ENCODE peak calls at places on chromosomes 13 and 19, in nine cellular contexts. One of them, this sample, is unnamed.

GRCh38 chr19:49338023-49338677 is 2.9 kb downstream of the CD37 start:
- DNase-seq in psoas muscle: no peak
- DNase-seq in type B pancreatic cell: no peak
- DNase-seq in AG04450: no peak
- DNase-seq in osteocyte: no peak
- DNase-seq in fibroblast of the aortic adventitia: no peak
- DNase-seq in heart right ventricle: no peak
- DNase-seq in IMR-90: no peak
- DNase-seq in progenitor cell of endocrine pancreas: no peak
- DNase-seq in this sample: no peak

GRCh38 chr19:50975766-50976165 is 6.4 kb upstream of the KLK6 start:
- DNase-seq in progenitor cell of endocrine pancreas: no peak
- DNase-seq in AG04450: no peak
- DNase-seq in IMR-90: no peak
- DNase-seq in heart right ventricle: no peak
- DNase-seq in osteocyte: no peak
- DNase-seq in type B pancreatic cell: no peak
- DNase-seq in fibroblast of the aortic adventitia: no peak
- DNase-seq in psoas muscle: no peak
- DNase-seq in this sample: no peak

GRCh38 chr13:40120288-40120687 is 464.8 kb downstream of the COG6 start:
- DNase-seq in AG04450: no peak
- DNase-seq in heart right ventricle: no peak
- DNase-seq in osteocyte: no peak
- DNase-seq in progenitor cell of endocrine pancreas: no peak
- DNase-seq in type B pancreatic cell: no peak
- DNase-seq in IMR-90: no peak
- DNase-seq in psoas muscle: no peak
- DNase-seq in fibroblast of the aortic adventitia: peak; percentile 83
- DNase-seq in this sample: no peak

GRCh38 chr13:33126909-33127607 is 110.8 kb downstream of the KL start:
- DNase-seq in type B pancreatic cell: no peak
- DNase-seq in progenitor cell of endocrine pancreas: no peak
- DNase-seq in heart right ventricle: no peak
- DNase-seq in fibroblast of the aortic adventitia: peak; percentile 50
- DNase-seq in osteocyte: no peak
- DNase-seq in psoas muscle: peak; percentile 76
- DNase-seq in AG04450: no peak
- DNase-seq in IMR-90: peak; percentile 65
- DNase-seq in this sample: peak; percentile 32

GRCh38 chr19:10290439-10290875 is 705 bp downstream of the ICAM5 start:
- DNase-seq in fibroblast of the aortic adventitia: peak; percentile 24
- DNase-seq in type B pancreatic cell: no peak
- DNase-seq in AG04450: no peak
- DNase-seq in progenitor cell of endocrine pancreas: no peak
- DNase-seq in osteocyte: no peak
- DNase-seq in IMR-90: peak; percentile 7
- DNase-seq in psoas muscle: no peak
- DNase-seq in heart right ventricle: no peak
- DNase-seq in this sample: no peak

GRCh38 chr13:99029576-99029975 is 51.7 kb upstream of the DOCK9 start:
- DNase-seq in heart right ventricle: no peak
- DNase-seq in IMR-90: no peak
- DNase-seq in progenitor cell of endocrine pancreas: no peak
- DNase-seq in fibroblast of the aortic adventitia: no peak
- DNase-seq in osteocyte: no peak
- DNase-seq in AG04450: no peak
- DNase-seq in type B pancreatic cell: no peak
- DNase-seq in psoas muscle: no peak
- DNase-seq in this sample: no peak

GRCh38 chr13:75770164-75771145 is 134.3 kb downstream of the LMO7 start:
- DNase-seq in psoas muscle: no peak
- DNase-seq in fibroblast of the aortic adventitia: peak; percentile 49
- DNase-seq in AG04450: peak; percentile 15
- DNase-seq in heart right ventricle: no peak
- DNase-seq in progenitor cell of endocrine pancreas: no peak
- DNase-seq in IMR-90: peak; percentile 65
- DNase-seq in type B pancreatic cell: no peak
- DNase-seq in osteocyte: no peak
- DNase-seq in this sample: no peak

GRCh38 chr13:75869981-75870380 is 233.9 kb downstream of the LMO7 start:
- DNase-seq in heart right ventricle: no peak
- DNase-seq in type B pancreatic cell: no peak
- DNase-seq in IMR-90: no peak
- DNase-seq in psoas muscle: no peak
- DNase-seq in osteocyte: no peak
- DNase-seq in progenitor cell of endocrine pancreas: no peak
- DNase-seq in AG04450: no peak
- DNase-seq in fibroblast of the aortic adventitia: no peak
- DNase-seq in this sample: no peak

GRCh38 chr19:51271015-51271600 is 20.2 kb downstream of the SIGLECL1 start:
- DNase-seq in heart right ventricle: no peak
- DNase-seq in progenitor cell of endocrine pancreas: no peak
- DNase-seq in osteocyte: peak; percentile 76
- DNase-seq in AG04450: no peak
- DNase-seq in psoas muscle: no peak
- DNase-seq in IMR-90: no peak
- DNase-seq in type B pancreatic cell: no peak
- DNase-seq in fibroblast of the aortic adventitia: no peak
- DNase-seq in this sample: no peak

GRCh38 chr13:36919833-36920611 is at the start of gene SMAD9:
- DNase-seq in type B pancreatic cell: peak; percentile 79
- DNase-seq in heart right ventricle: peak; percentile 82
- DNase-seq in AG04450: no peak
- DNase-seq in psoas muscle: peak; percentile 86
- DNase-seq in fibroblast of the aortic adventitia: peak; percentile 66
- DNase-seq in progenitor cell of endocrine pancreas: peak; percentile 53
- DNase-seq in osteocyte: peak; percentile 88
- DNase-seq in IMR-90: peak; percentile 67
- DNase-seq in this sample: peak; percentile 77
- TF ChIP-seq CTCF in type B pancreatic cell: no peak
- TF ChIP-seq CTCF in heart right ventricle: no peak
- TF ChIP-seq CTCF in AG04450: no peak
- TF ChIP-seq CTCF in psoas muscle: no peak
- TF ChIP-seq CTCF in fibroblast of the aortic adventitia: no peak
- TF ChIP-seq CTCF in progenitor cell of endocrine pancreas: no peak
- TF ChIP-seq CTCF in osteocyte: no peak
- TF ChIP-seq CTCF in IMR-90: no peak
- TF ChIP-seq CTCF in this sample: no peak

GRCh38 chr19:37172368-37173366 is at the start of gene ZNF585A:
- DNase-seq in heart right ventricle: peak; percentile 95
- DNase-seq in progenitor cell of endocrine pancreas: peak; percentile 71
- DNase-seq in osteocyte: peak; percentile 96
- DNase-seq in IMR-90: peak; percentile 97
- DNase-seq in fibroblast of the aortic adventitia: peak; percentile 97
- DNase-seq in AG04450: peak; percentile 94
- DNase-seq in type B pancreatic cell: peak; percentile 89
- DNase-seq in psoas muscle: peak; percentile 96
- DNase-seq in this sample: peak; percentile 84
- TF ChIP-seq CTCF in heart right ventricle: no peak
- TF ChIP-seq CTCF in progenitor cell of endocrine pancreas: peak; percentile 28
- TF ChIP-seq CTCF in osteocyte: peak; percentile 43
- TF ChIP-seq CTCF in IMR-90: peak; percentile 25
- TF ChIP-seq CTCF in fibroblast of the aortic adventitia: peak; percentile 28
- TF ChIP-seq CTCF in AG04450: peak; percentile 47
- TF ChIP-seq CTCF in type B pancreatic cell: peak; percentile 44
- TF ChIP-seq CTCF in psoas muscle: peak; percentile 24
- TF ChIP-seq CTCF in this sample: no peak

DNA sequence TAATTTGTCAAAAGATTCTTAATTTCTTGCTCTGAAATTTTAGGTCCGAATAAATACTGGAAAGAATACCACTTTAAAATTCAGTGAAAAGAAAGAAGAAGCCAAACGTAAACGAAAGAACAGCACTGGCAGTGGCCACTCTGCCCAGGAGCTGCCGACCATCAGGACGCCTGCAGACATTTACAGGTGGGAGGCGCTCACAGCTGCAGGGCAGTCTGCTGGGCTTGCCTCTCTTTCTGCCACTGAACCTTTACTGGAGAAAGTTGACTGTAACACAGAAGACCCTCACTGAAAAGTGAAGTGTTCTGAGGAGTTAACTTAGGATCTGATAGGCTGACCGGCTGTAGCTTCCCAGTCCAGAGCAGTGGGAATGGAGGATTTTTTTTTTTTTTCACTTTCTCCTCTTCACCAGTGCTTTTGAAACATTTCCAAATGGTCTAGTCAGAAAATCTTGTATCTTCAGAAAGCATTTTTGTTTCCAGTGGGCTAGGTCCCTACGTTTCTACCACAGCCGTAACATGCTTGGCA is 69.1 kb downstream of the URI1 start:
- DNase-seq in IMR-90: no peak
- DNase-seq in psoas muscle: no peak
- DNase-seq in AG04450: no peak
- DNase-seq in progenitor cell of endocrine pancreas: no peak
- DNase-seq in type B pancreatic cell: no peak
- DNase-seq in osteocyte: no peak
- DNase-seq in fibroblast of the aortic adventitia: no peak
- DNase-seq in heart right ventricle: no peak
- DNase-seq in this sample: no peak
- TF ChIP-seq CTCF in IMR-90: no peak
- TF ChIP-seq CTCF in psoas muscle: no peak
- TF ChIP-seq CTCF in AG04450: no peak
- TF ChIP-seq CTCF in progenitor cell of endocrine pancreas: no peak
- TF ChIP-seq CTCF in type B pancreatic cell: no peak
- TF ChIP-seq CTCF in osteocyte: no peak
- TF ChIP-seq CTCF in fibroblast of the aortic adventitia: peak; percentile 8
- TF ChIP-seq CTCF in heart right ventricle: no peak
- TF ChIP-seq CTCF in this sample: no peak

GRCh38 chr19:16497837-16498236 is 1.6 kb downstream of the C19orf44 start:
- DNase-seq in heart right ventricle: no peak
- DNase-seq in AG04450: no peak
- DNase-seq in IMR-90: no peak
- DNase-seq in osteocyte: no peak
- DNase-seq in fibroblast of the aortic adventitia: no peak
- DNase-seq in progenitor cell of endocrine pancreas: no peak
- DNase-seq in type B pancreatic cell: no peak
- DNase-seq in psoas muscle: no peak
- DNase-seq in this sample: no peak
- TF ChIP-seq CTCF in heart right ventricle: no peak
- TF ChIP-seq CTCF in AG04450: no peak
- TF ChIP-seq CTCF in IMR-90: no peak
- TF ChIP-seq CTCF in osteocyte: no peak
- TF ChIP-seq CTCF in fibroblast of the aortic adventitia: no peak
- TF ChIP-seq CTCF in progenitor cell of endocrine pancreas: no peak
- TF ChIP-seq CTCF in type B pancreatic cell: no peak
- TF ChIP-seq CTCF in psoas muscle: no peak
- TF ChIP-seq CTCF in this sample: no peak

DNA sequence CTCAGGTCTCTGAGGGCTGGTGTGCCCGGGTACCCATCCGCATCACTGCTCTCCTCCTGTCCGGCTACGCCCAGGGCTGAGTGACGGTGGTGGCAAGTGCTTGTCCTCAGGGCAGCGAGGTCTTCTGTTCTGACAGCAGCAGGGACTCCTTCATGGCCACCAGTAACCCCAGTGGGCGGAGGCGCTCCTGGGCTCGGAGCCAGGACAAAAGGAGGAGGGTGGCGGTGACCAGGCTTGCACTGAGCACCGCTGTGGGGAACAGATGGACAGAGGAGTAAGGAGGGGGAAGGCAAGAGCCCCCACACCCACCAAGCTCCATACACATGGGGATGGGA is 5.8 kb downstream of the CD320 start:
- DNase-seq in fibroblast of the aortic adventitia: no peak
- DNase-seq in heart right ventricle: peak; percentile 73
- DNase-seq in psoas muscle: peak; percentile 71
- DNase-seq in type B pancreatic cell: peak; percentile 65
- DNase-seq in osteocyte: peak; percentile 76
- DNase-seq in progenitor cell of endocrine pancreas: peak; percentile 5
- DNase-seq in AG04450: no peak
- DNase-seq in IMR-90: no peak
- DNase-seq in this sample: no peak
- TF ChIP-seq CTCF in fibroblast of the aortic adventitia: no peak
- TF ChIP-seq CTCF in heart right ventricle: no peak
- TF ChIP-seq CTCF in psoas muscle: no peak
- TF ChIP-seq CTCF in type B pancreatic cell: no peak
- TF ChIP-seq CTCF in osteocyte: no peak
- TF ChIP-seq CTCF in progenitor cell of endocrine pancreas: no peak
- TF ChIP-seq CTCF in AG04450: no peak
- TF ChIP-seq CTCF in IMR-90: no peak
- TF ChIP-seq CTCF in this sample: no peak

DNA sequence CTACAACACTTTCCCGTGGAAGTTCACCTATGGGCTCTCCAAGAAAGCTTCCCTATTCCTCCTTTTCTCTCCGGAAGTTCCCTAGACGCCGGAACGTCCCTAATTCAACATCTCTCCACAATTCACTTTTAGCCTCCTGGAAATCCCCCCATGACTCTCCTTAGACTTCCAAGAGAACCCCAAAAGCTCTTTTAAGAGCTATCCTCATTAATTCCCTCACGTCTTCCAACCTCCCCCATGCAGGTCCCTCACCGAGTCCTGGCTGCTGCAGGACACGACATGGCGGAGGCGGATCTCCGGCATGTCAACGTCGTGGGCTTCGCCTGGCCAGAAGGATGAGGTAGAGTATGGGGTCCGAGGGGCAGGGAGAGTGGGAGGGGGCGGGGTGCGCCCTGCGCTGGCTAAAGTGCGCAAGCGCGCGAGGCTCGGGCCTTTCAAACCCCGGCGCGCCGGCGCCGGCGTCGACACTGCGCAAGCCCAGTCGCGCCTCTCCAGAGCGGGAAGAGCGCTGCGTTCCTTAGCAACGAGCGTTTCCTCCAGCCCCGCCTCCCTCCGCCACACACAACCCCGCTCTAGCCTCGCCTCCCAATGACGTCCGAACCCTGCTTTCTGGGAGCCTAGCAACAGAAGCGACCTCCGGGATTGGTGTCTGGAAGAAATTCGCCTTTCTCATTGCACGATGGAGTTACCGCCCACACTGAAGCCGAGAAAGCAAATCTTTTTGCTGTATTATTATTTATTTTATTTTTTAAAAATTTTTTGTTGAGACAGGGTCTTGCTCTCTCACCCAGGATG is at the start of the genes PINLYP and XRCC1:
- DNase-seq in heart right ventricle: peak; percentile 99
- DNase-seq in psoas muscle: peak; percentile 99
- DNase-seq in fibroblast of the aortic adventitia: peak; percentile 98
- DNase-seq in type B pancreatic cell: peak; percentile 96
- DNase-seq in osteocyte: peak; percentile 98
- DNase-seq in AG04450: peak; percentile 94
- DNase-seq in IMR-90: peak; percentile 98
- DNase-seq in progenitor cell of endocrine pancreas: peak; percentile 90
- DNase-seq in this sample: peak; percentile 97
- TF ChIP-seq CTCF in heart right ventricle: no peak
- TF ChIP-seq CTCF in psoas muscle: no peak
- TF ChIP-seq CTCF in fibroblast of the aortic adventitia: no peak
- TF ChIP-seq CTCF in type B pancreatic cell: no peak
- TF ChIP-seq CTCF in osteocyte: no peak
- TF ChIP-seq CTCF in AG04450: peak; percentile 6
- TF ChIP-seq CTCF in IMR-90: no peak
- TF ChIP-seq CTCF in progenitor cell of endocrine pancreas: no peak
- TF ChIP-seq CTCF in this sample: no peak

GRCh38 chr13:42849200-42849599 is 67.8 kb downstream of the FAM216B start:
- DNase-seq in AG04450: no peak
- DNase-seq in psoas muscle: no peak
- DNase-seq in heart right ventricle: no peak
- DNase-seq in type B pancreatic cell: no peak
- DNase-seq in fibroblast of the aortic adventitia: no peak
- DNase-seq in progenitor cell of endocrine pancreas: no peak
- DNase-seq in IMR-90: no peak
- DNase-seq in osteocyte: no peak
- DNase-seq in this sample: no peak
- TF ChIP-seq CTCF in AG04450: no peak
- TF ChIP-seq CTCF in psoas muscle: no peak
- TF ChIP-seq CTCF in heart right ventricle: no peak
- TF ChIP-seq CTCF in type B pancreatic cell: no peak
- TF ChIP-seq CTCF in fibroblast of the aortic adventitia: no peak
- TF ChIP-seq CTCF in progenitor cell of endocrine pancreas: no peak
- TF ChIP-seq CTCF in IMR-90: no peak
- TF ChIP-seq CTCF in osteocyte: no peak
- TF ChIP-seq CTCF in this sample: no peak

This sample was measured in glutamatergic neuron.